ENCODE peak calls at places on chromosomes 11 and 22, in five cellular contexts. W is C1 segment of cervical spinal cord; M is Right ventricle myocardium superior; P is CD4-positive, alpha-beta memory T cell; G is uterus. N is an unnamed sample.

GRCh38 chr22:46535876-46536558 is 1.4 kb downstream of the CELSR1 start:
- DNase-seq in P (no peak), G (no peak), W (no peak), M (no peak), N (no peak)

GRCh38 chr22:18110944-18111758 is 542 bp downstream of the TUBA8 start:
- DNase-seq in M (no peak), W (no peak), G (no peak), P (no peak), N (peak)

GRCh38 chr11:13784848-13785247 is 116.4 kb downstream of the FAR1 start:
- DNase-seq in M (no peak), G (no peak), W (peak), P (no peak), N (no peak)

GRCh38 chr22:24482586-24482985 is 12.5 kb upstream of the UPB1 start:
- DNase-seq in M (no peak), W (no peak), G (no peak), P (no peak), N (no peak)

GRCh38 chr11:134668076-134668475 is 256.0 kb upstream of the B3GAT1 start:
- DNase-seq in M (no peak), G (no peak), P (no peak), W (no peak), N (no peak)

GRCh38 chr22:29480512-29481264 is 670 bp downstream of the NEFH start:
- DNase-seq in G (no peak), M (peak), W (peak), P (peak), N (peak)

GRCh38 chr11:64627371-64627770 is 36.4 kb downstream of the SLC22A12 start:
- DNase-seq in M (no peak), W (no peak), G (no peak), P (no peak), N (no peak)

GRCh38 chr22:35315141-35315854 is 15.6 kb downstream of the TOM1 start:
- DNase-seq in P (no peak), W (no peak), G (no peak), M (peak), N (no peak)

GRCh38 chr11:44607987-44608386 is 42.5 kb downstream of the CD82 start:
- DNase-seq in G (no peak), W (no peak), P (no peak), M (no peak), N (no peak)

GRCh38 chr11:69373251-69373635 is 79.3 kb downstream of the MYEOV start:
- DNase-seq in P (no peak), M (no peak), W (no peak), G (no peak), N (no peak)

GRCh38 chr11:129447654-129448239 is 72.1 kb downstream of the BARX2 start:
- DNase-seq in G (no peak), M (no peak), P (no peak), W (no peak), N (no peak)

GRCh38 chr11:126163779-126164178 is 47.7 kb downstream of the RPUSD4 start:
- DNase-seq in P (no peak), M (no peak), G (no peak), W (no peak), N (peak)

GRCh38 chr11:79428406-79428805 is 12.4 kb downstream of the TENM4 start:
- DNase-seq in M (no peak), G (no peak), P (no peak), W (no peak), N (no peak)

GRCh38 chr11:46520971-46521745 is 72.7 kb downstream of the AMBRA1 start:
- DNase-seq in G (no peak), P (no peak), W (no peak), M (no peak), N (no peak)

GRCh38 chr11:63738720-63739360 is 29.7 kb downstream of the ZFTA start:
- DNase-seq in P (peak), M (peak), G (peak), W (peak), N (peak)

GRCh38 chr11:75615709-75616108 is 53.1 kb downstream of the MAP6 start:
- DNase-seq in P (no peak), G (no peak), W (no peak), M (no peak), N (no peak)

GRCh38 chr11:96942855-96943254 is 553.0 kb downstream of the JRKL start:
- DNase-seq in W (no peak), M (no peak), P (no peak), G (no peak), N (no peak)

GRCh38 chr11:1669546-1670218 is 27.3 kb upstream of the KRTAP5-6 start:
- DNase-seq in G (peak), P (no peak), M (no peak), W (no peak), N (no peak)